ENCODE peak calls at places on chromosomes 5 and 9, in four cellular contexts. P is A549, R is colonic mucosa, M is AG10803. X is an unnamed sample.

GRCh38 chr5:57094753-57095683 is 78.8 kb upstream of the GPBP1 start:
- DNase-seq in P (peak; percentile 55), R (peak; percentile 86), M (no peak), X (peak; percentile 92)

GRCh38 chr9:132210472-132211145 is 48.8 kb downstream of the NTNG2 start:
- DNase-seq in P (no peak), R (no peak), M (peak; percentile 13), X (no peak)

GRCh38 chr9:78971505-78971904 is 600.3 kb upstream of the TLE4 start:
- DNase-seq in P (no peak), R (no peak), M (no peak), X (no peak)

GRCh38 chr5:149434162-149435014 is 55.3 kb upstream of the IL17B start:
- DNase-seq in P (peak; percentile 61), R (peak; percentile 68), M (peak; percentile 84), X (peak; percentile 82)

GRCh38 chr9:4743131-4743875 is 2.3 kb upstream of the AK3 start:
- DNase-seq in P (no peak), R (no peak), M (peak; percentile 20), X (no peak)

GRCh38 chr5:107516452-107517184 is 154.1 kb downstream of the EFNA5 start:
- DNase-seq in P (no peak), R (no peak), M (peak; percentile 60), X (no peak)

GRCh38 chr5:175347027-175347426 is 97.0 kb downstream of the DRD1 start:
- DNase-seq in P (peak; percentile 59), R (no peak), M (no peak), X (no peak)

GRCh38 chr5:106862450-106863193 is 808.1 kb downstream of the EFNA5 start:
- DNase-seq in P (peak; percentile 23), R (no peak), M (no peak), X (no peak)

GRCh38 chr9:115640887-115641286 is 512.7 kb upstream of the PAPPA start:
- DNase-seq in P (no peak), R (no peak), M (peak; percentile 88), X (no peak)

GRCh38 chr9:103734471-103734870 is 359.6 kb upstream of the SMC2 start:
- DNase-seq in P (no peak), R (no peak), M (no peak), X (no peak)

GRCh38 chr5:171806976-171807823 is 21.6 kb downstream of the SMIM23 start:
- DNase-seq in P (no peak), R (no peak), M (peak; percentile 21), X (no peak)

GRCh38 chr5:142325677-142326479 is 1.1 kb upstream of the SPRY4 start:
- DNase-seq in P (peak; percentile 90), R (peak; percentile 66), M (peak; percentile 63), X (peak; percentile 70)

GRCh38 chr9:127444921-127445850 is 6.0 kb downstream of the RPL12 start:
- DNase-seq in P (peak; percentile 55), R (no peak), M (peak; percentile 60), X (no peak)

GRCh38 chr5:149113669-149114068 is 27.6 kb upstream of the ABLIM3 start:
- DNase-seq in P (no peak), R (no peak), M (peak; percentile 79), X (no peak)

GRCh38 chr9:69548676-69549075 is 123.5 kb downstream of the APBA1 start:
- DNase-seq in P (no peak), R (no peak), M (no peak), X (no peak)

GRCh38 chr5:143037071-143037470 is 266.9 kb downstream of the ARHGAP26 start:
- DNase-seq in P (no peak), R (no peak), M (no peak), X (no peak)

GRCh38 chr5:148394587-148395019 is 10.8 kb downstream of the FBXO38 start:
- DNase-seq in P (no peak), R (no peak), M (no peak), X (no peak)

GRCh38 chr5:79186021-79186420 is 49.9 kb upstream of the JMY start:
- DNase-seq in P (no peak), R (no peak), M (peak; percentile 22), X (no peak)

GRCh38 chr5:144487207-144487606 is 316.5 kb downstream of the KCTD16 start:
- DNase-seq in P (no peak), R (no peak), M (no peak), X (no peak)
- TF ChIP-seq CTCF in P (no peak), R (no peak), M (no peak), X (no peak)

DNA sequence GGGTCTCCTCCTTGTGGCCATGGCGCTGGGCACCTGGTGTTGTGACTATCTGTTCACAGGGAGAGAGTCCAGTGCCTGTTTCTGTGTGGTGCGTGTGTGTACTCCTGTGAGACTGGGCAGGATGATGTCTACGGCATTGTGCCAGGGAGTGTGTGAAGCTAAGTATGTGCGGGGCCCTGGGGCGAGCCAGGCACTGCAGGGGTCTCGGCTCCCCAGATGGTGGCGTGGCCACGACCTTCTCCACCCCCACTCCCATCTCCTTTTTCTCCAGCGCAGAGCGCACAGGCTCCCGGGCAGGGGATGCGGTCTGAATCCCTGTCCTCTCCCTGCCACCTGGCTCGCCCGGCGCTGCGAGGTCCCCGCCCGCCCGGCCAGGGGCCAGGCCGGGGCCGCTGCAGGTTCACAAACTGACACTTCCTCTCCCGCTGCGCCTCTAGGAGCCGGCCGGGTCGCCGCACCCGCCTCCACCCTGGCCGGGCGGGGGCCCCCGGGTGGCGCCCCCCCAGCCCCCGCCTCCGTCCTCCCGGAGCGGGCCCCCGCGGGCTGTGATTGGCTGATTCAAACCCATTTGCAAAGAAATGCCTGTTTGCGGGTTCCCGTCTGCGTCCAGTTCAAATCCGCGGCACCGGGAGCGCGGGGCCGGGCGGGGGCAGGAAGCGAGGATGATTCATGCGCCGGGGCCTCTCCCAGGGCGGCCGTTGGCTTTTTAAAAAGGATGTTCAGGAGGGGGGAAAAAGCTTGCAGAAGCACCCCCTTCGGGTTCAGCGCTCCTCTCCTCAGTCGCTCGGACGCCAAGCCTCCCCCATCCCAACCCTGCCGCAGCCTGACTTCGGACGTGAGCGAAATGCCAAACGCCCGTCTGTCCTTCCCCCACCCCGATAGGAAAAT is 790 bp downstream of the PHF19 start:
- DNase-seq in P (peak; percentile 93), R (peak; percentile 95), M (peak; percentile 75), X (peak; percentile 90)
- TF ChIP-seq CTCF in P (no peak), R (no peak), M (no peak), X (no peak)

GRCh38 chr5:170691623-170692022 is 91.9 kb upstream of the GABRP start:
- DNase-seq in P (no peak), R (no peak), M (no peak), X (no peak)
- TF ChIP-seq CTCF in P (no peak), R (no peak), M (no peak), X (no peak)

GRCh38 chr5:5421961-5422818 is at the start of gene ICE1:
- DNase-seq in P (peak; percentile 99), R (peak; percentile 97), M (peak; percentile 98), X (peak; percentile 96)
- TF ChIP-seq CTCF in P (no peak), R (no peak), M (no peak), X (peak; percentile 11)

GRCh38 chr5:165029471-165029870 is 1524.1 kb downstream of the MAT2B start:
- DNase-seq in P (peak; percentile 31), R (no peak), M (no peak), X (no peak)
- TF ChIP-seq CTCF in P (no peak), R (no peak), M (no peak), X (no peak)

DNA sequence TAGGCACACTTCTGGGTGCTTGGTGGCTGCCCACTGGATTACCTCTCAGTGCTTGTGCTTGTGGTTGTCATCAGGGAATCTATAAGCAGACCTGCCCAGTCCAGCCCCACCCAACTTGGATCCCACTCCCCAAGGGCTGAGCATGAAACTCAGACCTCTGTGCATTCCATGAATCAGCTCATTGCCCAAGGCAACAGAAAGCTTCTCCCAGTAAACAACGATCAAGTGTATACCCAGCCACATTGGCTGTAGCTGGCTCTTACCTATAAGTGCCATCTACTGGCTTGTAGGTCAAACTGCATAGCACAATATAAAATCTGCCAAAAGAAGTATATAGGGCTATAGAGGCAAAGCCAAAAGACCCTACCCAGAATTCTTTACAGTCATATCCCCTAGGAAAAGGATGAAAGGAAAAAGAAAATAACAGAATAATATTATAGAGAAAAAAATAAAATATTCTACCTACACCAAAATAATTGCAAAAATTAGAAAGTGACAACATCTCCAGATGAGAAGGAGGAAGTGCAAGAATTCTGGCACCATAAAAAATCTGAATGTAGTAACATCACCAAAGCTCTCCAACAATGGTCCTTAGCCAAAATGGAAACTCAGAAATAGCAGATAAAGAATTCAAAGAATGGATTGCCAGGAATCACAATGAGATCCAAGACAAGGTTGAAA is 321.0 kb upstream of the TRPC7 start:
- DNase-seq in P (peak; percentile 27), R (no peak), M (peak; percentile 8), X (no peak)
- TF ChIP-seq CTCF in P (no peak), R (no peak), M (peak; percentile 41), X (no peak)

GRCh38 chr5:123094919-123095693 is 6.1 kb downstream of the PRDM6 start:
- DNase-seq in P (no peak), R (no peak), M (no peak), X (no peak)
- TF ChIP-seq CTCF in P (no peak), R (no peak), M (no peak), X (no peak)

DNA sequence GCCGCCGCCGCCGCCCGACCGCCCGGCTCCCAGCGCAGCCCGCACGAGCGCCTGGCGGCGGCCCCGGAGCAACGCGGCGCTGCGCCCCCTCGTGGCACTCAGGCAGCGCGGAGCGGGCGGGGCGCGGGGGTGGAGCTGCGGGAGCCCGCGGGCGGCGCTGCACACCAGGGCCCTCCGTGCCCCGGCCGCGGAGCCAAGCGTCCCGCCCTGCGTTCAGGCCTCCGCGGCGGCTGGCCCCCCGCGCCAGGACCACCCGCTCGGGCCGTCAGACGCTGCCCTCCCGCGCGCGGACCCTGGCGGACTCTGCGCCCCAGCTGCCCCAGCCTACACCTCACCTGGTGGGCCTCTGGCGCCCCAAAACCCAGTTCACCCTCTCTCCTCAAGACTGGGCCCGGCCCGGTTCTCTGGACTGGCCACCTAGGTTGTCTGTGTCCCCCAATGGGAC is at the start of gene RASGEF1C:
- DNase-seq in P (peak; percentile 70), R (peak; percentile 59), M (peak; percentile 46), X (no peak)
- TF ChIP-seq CTCF in P (peak; percentile 81), R (no peak), M (peak; percentile 12), X (peak; percentile 24)

GRCh38 chr5:134026521-134027202 is 21.9 kb upstream of the VDAC1 start:
- DNase-seq in P (peak; percentile 86), R (peak; percentile 49), M (peak; percentile 63), X (peak; percentile 63)
- TF ChIP-seq CTCF in P (peak; percentile 55), R (peak; percentile 58), M (peak; percentile 54), X (peak; percentile 38)

DNA sequence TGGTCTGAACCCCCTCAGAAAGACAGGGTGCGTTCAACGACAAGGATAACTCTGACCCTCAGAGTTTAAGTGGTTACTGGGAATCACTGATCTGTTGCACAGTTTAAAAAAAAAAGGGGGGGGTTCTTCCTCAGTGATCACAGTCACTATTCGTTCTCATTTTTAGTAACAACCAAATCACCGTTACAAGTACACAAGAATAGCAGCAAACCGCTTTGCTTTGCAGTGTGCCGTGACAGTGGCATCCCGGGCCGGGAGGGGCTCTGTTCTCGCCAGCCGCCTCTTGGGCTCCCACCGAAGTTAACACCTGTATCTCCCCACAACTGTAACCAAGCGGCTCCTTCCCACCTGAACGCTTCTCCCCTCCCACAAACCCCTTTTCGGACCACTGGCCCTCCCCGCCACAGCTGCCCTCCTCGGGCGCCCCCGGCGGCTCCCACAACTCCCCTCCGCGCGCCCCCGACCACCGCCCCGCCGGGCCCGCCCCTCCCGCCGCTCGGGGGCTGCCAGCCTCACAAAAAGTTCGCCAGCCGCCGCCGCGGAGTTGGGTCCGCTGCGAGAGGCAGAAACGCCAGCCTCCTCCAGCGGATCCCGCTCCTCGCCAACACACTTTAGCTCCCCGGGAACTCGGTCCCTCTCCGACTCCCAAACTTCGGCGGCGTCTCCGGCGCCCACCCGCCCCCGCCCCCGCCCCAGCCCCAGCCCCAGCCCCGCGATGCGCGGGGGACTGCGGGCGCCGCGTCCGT is 1.2 kb downstream of the SSBP2 start:
- DNase-seq in P (no peak), R (peak; percentile 38), M (no peak), X (peak; percentile 64)
- TF ChIP-seq CTCF in P (no peak), R (no peak), M (no peak), X (no peak)

X was measured in mucosa of descending colon.